ENCODE peak calls at places on chromosomes 3 and 15, in four cellular contexts. V is GM12878, T is K562, M is HepG2. U is an unnamed sample.

GRCh38 chr3:38122712-38123290 is 14.1 kb downstream of the ACAA1 start:
- DNase-seq in M (no peak), V (no peak), T (no peak), U (no peak)

GRCh38 chr15:34609658-34610057 is 26.2 kb upstream of the GOLGA8B start:
- DNase-seq in T (no peak), M (no peak), V (peak), U (no peak)

GRCh38 chr15:29570931-29571727 is 251.1 kb downstream of the TJP1 start:
- DNase-seq in T (no peak), M (no peak), V (no peak), U (peak)

GRCh38 chr3:164459526-164460151 is 618.7 kb downstream of the SI start:
- DNase-seq in M (no peak), T (no peak), V (no peak), U (no peak)

GRCh38 chr3:37608061-37608702 is 253.5 kb upstream of the CTDSPL start:
- DNase-seq in V (no peak), T (no peak), M (peak), U (no peak)

GRCh38 chr3:82186017-82186416 is 424.6 kb upstream of the GBE1 start:
- DNase-seq in M (no peak), T (no peak), V (no peak), U (no peak)

GRCh38 chr15:60933914-60934885 is 294.9 kb downstream of the RORA start:
- DNase-seq in V (no peak), T (no peak), M (no peak), U (no peak)

GRCh38 chr15:101028772-101029438 is 109.7 kb downstream of the LRRK1 start:
- DNase-seq in T (no peak), M (no peak), V (no peak), U (no peak)

GRCh38 chr15:39022532-39023305 is 458.1 kb upstream of the RASGRP1 start:
- DNase-seq in T (no peak), V (no peak), M (no peak), U (no peak)

GRCh38 chr3:102078864-102079808 is 229.8 kb downstream of the NFKBIZ start:
- DNase-seq in M (no peak), V (no peak), T (no peak), U (no peak)

GRCh38 chr15:73233623-73234022 is 135.1 kb downstream of the HCN4 start:
- DNase-seq in M (no peak), T (no peak), V (no peak), U (no peak)

GRCh38 chr3:130405956-130406355 is 60.5 kb downstream of the COL6A5 start:
- DNase-seq in V (no peak), T (no peak), M (no peak), U (no peak)

GRCh38 chr15:75065851-75066509 is 42.6 kb downstream of the PPCDC start:
- DNase-seq in T (peak), V (no peak), M (peak), U (no peak)

GRCh38 chr15:31364301-31365031 is 37.8 kb downstream of the KLF13 start:
- DNase-seq in T (peak), M (no peak), V (no peak), U (no peak)
- TF ChIP-seq TARDBP in T (no peak), M (no peak), V (no peak), U (no peak)

GRCh38 chr3:124811441-124811840 is 75.7 kb downstream of the ITGB5 start:
- DNase-seq in V (no peak), T (no peak), M (no peak), U (no peak)

GRCh38 chr3:124813541-124813940 is 73.6 kb downstream of the ITGB5 start:
- DNase-seq in T (no peak), V (no peak), M (no peak), U (no peak)

GRCh38 chr3:124810970-124811369 is 76.2 kb downstream of the ITGB5 start:
- DNase-seq in V (no peak), M (no peak), T (no peak), U (no peak)

GRCh38 chr3:124814620-124815421 is 72.3 kb downstream of the ITGB5 start:
- DNase-seq in T (no peak), V (no peak), M (peak), U (no peak)

DNA sequence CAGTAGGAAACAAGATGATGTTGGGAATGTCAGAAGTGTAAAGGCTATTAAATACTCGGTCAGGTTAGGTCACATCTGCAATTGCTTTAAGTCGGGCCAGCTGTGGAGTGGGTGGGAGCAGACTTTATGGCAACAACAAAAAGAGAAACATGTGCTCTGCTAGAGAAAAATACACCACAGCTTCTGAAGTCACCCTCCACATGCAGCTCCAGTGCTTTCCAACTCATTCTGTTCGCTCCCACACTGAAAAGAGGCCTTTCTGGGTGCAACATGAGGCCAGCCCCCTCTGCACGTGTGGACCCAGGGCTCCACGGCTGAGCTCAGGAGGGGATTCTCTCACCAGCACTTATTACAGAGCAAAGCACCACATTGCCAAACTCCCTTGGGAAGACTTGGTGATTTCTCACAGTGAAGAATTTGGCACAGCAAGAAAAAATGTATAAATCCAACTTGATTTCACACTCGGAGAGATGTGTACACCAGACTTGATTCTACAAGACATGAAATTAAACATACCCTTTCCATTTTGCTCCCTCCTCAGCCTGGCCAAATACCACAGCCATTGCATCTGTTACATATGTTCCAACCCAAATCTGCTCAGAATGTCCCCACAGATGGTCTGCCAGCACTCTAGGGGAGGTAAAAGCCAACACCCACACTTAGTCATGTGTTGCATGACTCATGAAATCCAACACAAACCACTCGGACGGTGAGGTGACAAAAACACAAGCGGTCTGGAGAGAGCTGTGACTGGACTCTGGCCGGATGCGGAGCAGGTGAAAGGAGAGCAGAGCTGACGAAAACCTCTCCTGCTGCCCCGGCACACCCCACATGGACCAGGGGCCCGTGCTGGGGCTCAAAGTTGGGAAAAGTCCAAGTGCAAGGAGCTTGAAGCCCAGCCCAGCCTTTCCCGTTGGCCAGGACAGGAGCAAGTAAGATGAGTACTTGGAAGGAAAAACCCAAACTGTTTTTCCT is 74.6 kb downstream of the ITGB5 start:
- DNase-seq in V (no peak), T (peak), M (peak), U (no peak)
- TF ChIP-seq TARDBP in V (no peak), T (no peak), M (peak), U (no peak)

DNA sequence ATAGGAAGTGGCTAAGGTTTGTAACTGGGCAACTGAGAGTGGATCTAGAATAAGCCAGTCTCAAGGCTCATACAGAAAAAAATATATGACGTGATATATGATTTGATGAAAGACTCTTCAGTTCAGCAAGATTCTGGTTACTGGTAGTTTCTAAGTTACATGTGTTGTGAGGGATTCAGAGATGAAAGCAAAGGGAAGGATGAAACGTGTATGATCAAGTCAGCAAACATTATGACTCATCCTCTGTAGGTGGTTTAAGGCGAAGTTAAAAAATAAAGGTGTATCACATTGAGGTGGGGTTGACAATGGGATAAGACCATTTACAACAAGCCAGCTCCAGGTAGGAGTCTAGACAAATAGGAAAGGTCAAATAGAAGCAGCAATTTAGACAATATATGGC is 16.2 kb downstream of the TERC start:
- DNase-seq in V (no peak), M (peak), T (no peak), U (no peak)
- TF ChIP-seq TARDBP in V (no peak), M (no peak), T (no peak), U (no peak)

GRCh38 chr15:67834593-67835348 is 5.1 kb downstream of the RNU6-1 start:
- DNase-seq in V (no peak), M (no peak), T (no peak), U (no peak)

GRCh38 chr15:67832031-67832551 is 6.8 kb downstream of the SKOR1 start:
- DNase-seq in M (no peak), T (no peak), V (no peak), U (no peak)

GRCh38 chr15:67834249-67834592 is 5.6 kb downstream of the RNU6-1 start:
- DNase-seq in T (no peak), V (no peak), M (no peak), U (no peak)

GRCh38 chr15:67832965-67833503 is 6.8 kb downstream of the RNU6-1 start:
- DNase-seq in T (no peak), M (no peak), V (no peak), U (no peak)

GRCh38 chr15:67833504-67834248 is 6.2 kb downstream of the RNU6-1 start:
- DNase-seq in T (peak), V (no peak), M (peak), U (no peak)
- TF ChIP-seq TARDBP in T (no peak), V (no peak), M (no peak), U (no peak)

U was measured in HEK293T.